ENCODE peak calls at places on chromosomes 16 and 17, in six cellular contexts. T is lung; D is aorta; A is CD8-positive, alpha-beta memory T cell; K is OCI-LY7; X is A549. Y is an unnamed sample. For H3K9me3 and H3K4me1, the result is how much of the 10 kb centered on the place peaks cover.

GRCh38 chr17:66287911-66288310 is 14.5 kb upstream of the PRKCA start:
- DNase-seq in T (no peak), D (no peak), A (no peak), K (no peak), X (peak), Y (peak)

GRCh38 chr16:58020628-58021521 is 4.7 kb upstream of the MMP15 start:
- DNase-seq in T (peak), D (no peak), A (peak), K (peak), X (peak), Y (peak)

GRCh38 chr16:87127061-87127765 is 190.0 kb downstream of the C16orf95 start:
- DNase-seq in T (no peak), D (peak), A (no peak), K (no peak), X (no peak), Y (no peak)

GRCh38 chr16:68860978-68861892 is 17.9 kb downstream of the TANGO6 start:
- DNase-seq in T (no peak), D (no peak), A (no peak), K (no peak), X (no peak), Y (no peak)

GRCh38 chr16:51392651-51393187 is 241.6 kb upstream of the SALL1 start:
- DNase-seq in T (no peak), D (no peak), A (no peak), K (no peak), X (no peak), Y (peak)

GRCh38 chr16:70746040-70746707 is 54.8 kb downstream of the VAC14 start:
- DNase-seq in T (peak), D (peak), A (no peak), K (no peak), X (peak), Y (peak)

GRCh38 chr16:84379008-84379730 is 10.8 kb downstream of the ATP2C2 start:
- DNase-seq in T (no peak), D (no peak), A (no peak), K (no peak), X (no peak), Y (no peak)

GRCh38 chr16:19660432-19660831 is 57.6 kb downstream of the KNOP1 start:
- DNase-seq in T (no peak), D (no peak), A (no peak), K (no peak), X (no peak), Y (no peak)

GRCh38 chr16:6484121-6484520 is 848.5 kb upstream of the RBFOX1 start:
- DNase-seq in T (no peak), D (no peak), A (no peak), K (no peak), X (no peak), Y (no peak)

GRCh38 chr16:84606081-84606875 is 11.6 kb downstream of the COTL1 start:
- DNase-seq in T (no peak), D (no peak), A (no peak), K (no peak), X (no peak), Y (no peak)

GRCh38 chr17:7623661-7624060 is 4.0 kb downstream of the SAT2 start:
- DNase-seq in T (no peak), D (no peak), A (no peak), K (no peak), X (no peak), Y (no peak)

GRCh38 chr17:65966311-65966710 is 225.6 kb downstream of the CEP112 start:
- DNase-seq in T (no peak), D (no peak), A (no peak), K (no peak), X (no peak), Y (no peak)

GRCh38 chr16:84247844-84248243 is 8.0 kb upstream of the KCNG4 start:
- DNase-seq in T (no peak), D (no peak), A (no peak), K (no peak), X (no peak), Y (no peak)

GRCh38 chr17:8073627-8074485 is 13.7 kb downstream of the ALOX12B start:
- DNase-seq in T (peak), D (peak), A (peak), K (peak), X (peak), Y (peak)

GRCh38 chr16:10226672-10227306 is 44.6 kb upstream of the GRIN2A start:
- DNase-seq in T (no peak), D (no peak), A (no peak), K (no peak), X (no peak), Y (no peak)

GRCh38 chr17:64786337-64786736 is 124.2 kb upstream of the SMURF2 start:
- DNase-seq in T (no peak), D (no peak), A (no peak), K (no peak), X (no peak), Y (peak)
- H3K4me3 ChIP-seq in T (no peak), D (no peak), A (no peak), K (no peak), X (no peak), Y (no peak)

GRCh38 chr17:22443061-22443460 is 750.7 kb downstream of the KCNJ18 start:
- DNase-seq in T (no peak), D (no peak), A (no peak), K (no peak), X (no peak), Y (no peak)
- H3K9me3 ChIP-seq in T (under half), D (under half), A (under half), K (under half), X (under half), Y (under half)

GRCh38 chr16:89445166-89445565 is 45.2 kb downstream of the ANKRD11 start:
- DNase-seq in T (no peak), D (peak), A (no peak), K (no peak), X (no peak), Y (no peak)
- H3K4me1 ChIP-seq in T (under half), D (under half), A (half or more), K (under half), X (half or more), Y (under half)

GRCh38 chr17:40779181-40779909 is 3.0 kb downstream of the KRT27 start:
- DNase-seq in T (peak), D (no peak), A (no peak), K (no peak), X (peak), Y (no peak)
- H3K4me3 ChIP-seq in T (no peak), D (no peak), A (no peak), K (no peak), X (peak), Y (no peak)

GRCh38 chr17:83150369-83151055 is 71.1 kb downstream of the METRNL start:
- DNase-seq in T (no peak), D (no peak), A (no peak), K (no peak), X (no peak), Y (no peak)
- H3K9me3 ChIP-seq in T (under half), D (under half), A (under half), K (under half), X (under half), Y (under half)

DNA sequence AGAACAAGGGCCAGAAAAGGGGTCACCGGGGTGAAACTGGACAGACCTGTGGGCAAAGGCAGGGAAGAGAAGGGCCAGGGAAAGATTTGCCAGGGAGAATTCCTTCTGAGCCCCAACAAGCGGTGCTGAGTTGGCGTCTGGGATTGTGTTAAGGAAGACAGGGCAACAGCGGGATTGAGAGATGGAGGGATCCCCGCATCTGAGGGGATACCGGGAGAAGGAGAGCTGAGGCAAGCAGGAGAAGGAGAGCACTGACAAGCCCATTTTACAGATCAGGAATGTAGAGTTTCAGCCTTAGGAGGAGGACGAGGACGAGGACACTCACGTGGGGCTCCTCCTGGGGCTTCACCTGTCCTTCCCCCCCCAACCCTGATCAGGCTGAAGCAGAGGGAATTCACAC is 998 bp upstream of the ABCC3 start:
- DNase-seq in T (no peak), D (no peak), A (no peak), K (no peak), X (no peak), Y (no peak)
- H3K4me1 ChIP-seq in T (under half), D (under half), A (under half), K (under half), X (half or more), Y (under half)

GRCh38 chr17:43529977-43530302 is 16.2 kb downstream of the ETV4 start:
- DNase-seq in T (no peak), D (no peak), A (no peak), K (no peak), X (no peak), Y (no peak)
- H3K4me3 ChIP-seq in T (no peak), D (no peak), A (no peak), K (no peak), X (no peak), Y (no peak)

GRCh38 chr16:35391328-35391727 is 1931.9 kb downstream of the TP53TG3F start:
- DNase-seq in T (peak), D (no peak), A (no peak), K (peak), X (peak), Y (no peak)
- H3K9me3 ChIP-seq in T (under half), D (under half), A (under half), K (under half), X (under half), Y (under half)